ENCODE peak calls at places on chromosomes 16 and 17, in six cellular contexts. H is A549; U is mesendoderm; G is tibial nerve; F is CD8-positive, alpha-beta T cell; A is HCT116. V is an unnamed sample.

GRCh38 chr17:2624292-2624731 is 30.9 kb downstream of the PAFAH1B1 start:
- DNase-seq in A (no peak), F (no peak), H (no peak), U (peak), G (no peak), V (no peak)

GRCh38 chr17:67165201-67165600 is 79.8 kb downstream of the HELZ start:
- DNase-seq in F (no peak), H (no peak), A (no peak), G (peak), U (no peak), V (no peak)

GRCh38 chr16:4494746-4495490 is 18.7 kb downstream of the HMOX2 start:
- DNase-seq in F (no peak), U (peak), A (peak), G (no peak), H (no peak), V (no peak)

GRCh38 chr16:29983420-29984136 is 9.9 kb downstream of the TAOK2 start:
- DNase-seq in G (no peak), F (no peak), H (no peak), A (no peak), U (no peak), V (no peak)

GRCh38 chr17:5698959-5699358 is 114.7 kb upstream of the NLRP1 start:
- DNase-seq in U (no peak), H (no peak), G (no peak), F (no peak), A (no peak), V (no peak)

GRCh38 chr16:77711775-77712174 is 10.5 kb upstream of the NUDT7 start:
- DNase-seq in A (no peak), U (no peak), F (no peak), G (no peak), H (no peak), V (no peak)

GRCh38 chr16:89599451-89599858 is 14.0 kb upstream of the DPEP1 start:
- DNase-seq in U (peak), F (no peak), H (peak), A (peak), G (no peak), V (no peak)

GRCh38 chr16:4677390-4677789 is 16.0 kb upstream of the NUDT16L1 start:
- DNase-seq in G (no peak), F (no peak), H (no peak), U (no peak), A (no peak), V (no peak)

GRCh38 chr17:5817475-5818395 is 233.4 kb upstream of the NLRP1 start:
- DNase-seq in H (no peak), U (no peak), F (no peak), G (no peak), A (no peak), V (no peak)

GRCh38 chr17:78875738-78876597 is 27.0 kb downstream of the CEP295NL start:
- DNase-seq in G (no peak), F (no peak), U (no peak), H (no peak), A (no peak), V (no peak)

GRCh38 chr16:67874147-67874771 is 1.4 kb downstream of the EDC4 start:
- DNase-seq in H (no peak), F (no peak), A (no peak), U (no peak), G (no peak), V (no peak)

GRCh38 chr17:77778636-77779524 is 179.6 kb upstream of the TNRC6C start:
- DNase-seq in U (no peak), A (no peak), G (peak), F (no peak), H (no peak), V (peak)

GRCh38 chr17:18186271-18186982 is 2.8 kb downstream of the ALKBH5 start:
- DNase-seq in A (no peak), H (no peak), G (no peak), F (no peak), U (no peak), V (no peak)

GRCh38 chr17:49063652-49064051 is 66.5 kb downstream of the IGF2BP1 start:
- DNase-seq in F (no peak), H (no peak), G (no peak), A (no peak), U (no peak), V (no peak)

DNA sequence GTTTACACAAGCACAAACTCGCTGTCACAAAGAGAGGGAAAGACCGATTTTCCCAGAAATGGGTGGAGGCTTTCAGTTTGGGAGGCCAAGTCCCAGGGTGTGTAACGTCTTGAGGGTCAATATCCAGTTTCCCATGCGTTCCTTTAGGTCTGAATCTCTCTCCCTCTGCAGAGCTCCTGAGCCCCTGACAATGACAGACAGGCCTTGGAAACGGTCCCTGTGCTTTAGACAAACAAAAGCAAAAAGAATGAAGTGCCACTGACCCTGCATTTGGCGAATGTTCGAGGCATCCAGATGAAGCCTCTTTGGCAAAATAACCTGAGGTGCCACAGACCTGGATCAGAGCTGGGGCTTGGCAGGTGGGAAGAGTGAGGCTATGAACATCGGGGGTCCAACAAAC is 213.4 kb downstream of the C16orf78 start:
- DNase-seq in H (no peak), U (no peak), G (peak), A (no peak), F (no peak), V (no peak)
- H3K27ac ChIP-seq in H (no peak), U (no peak), G (no peak), A (no peak), F (no peak), V (no peak)

GRCh38 chr17:42886283-42887176 is 14.1 kb upstream of the G6PC1 start:
- DNase-seq in H (no peak), A (no peak), F (no peak), G (no peak), U (no peak), V (no peak)
- H3K27ac ChIP-seq in H (no peak), A (no peak), F (no peak), G (no peak), U (no peak), V (no peak)

GRCh38 chr16:84844049-84844350 is 24.2 kb downstream of the CRISPLD2 start:
- DNase-seq in H (no peak), A (no peak), U (no peak), G (no peak), F (no peak), V (no peak)
- H3K27ac ChIP-seq in H (peak), A (no peak), U (no peak), G (peak), F (no peak), V (no peak)

DNA sequence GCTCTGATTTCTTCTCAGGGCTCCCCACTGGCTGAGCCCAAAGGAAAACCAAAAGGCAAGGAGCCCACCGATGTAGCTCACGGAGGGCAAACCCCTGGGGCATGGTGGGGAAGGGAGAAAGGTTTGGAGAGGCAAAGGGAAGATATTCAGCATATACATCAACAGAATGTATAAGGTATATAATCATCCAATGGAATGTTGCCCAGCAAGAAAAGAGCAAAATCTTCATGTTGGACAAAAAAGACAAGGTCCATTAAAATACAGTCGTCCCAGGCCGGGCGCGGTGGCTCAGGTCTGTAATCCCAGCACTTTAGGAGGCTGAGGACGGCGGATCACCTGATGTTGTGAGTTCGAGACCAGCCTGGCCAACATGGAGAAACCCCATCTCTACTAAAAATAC is 1.6 kb downstream of the CPPED1 start:
- DNase-seq in U (no peak), F (no peak), G (no peak), H (no peak), A (no peak), V (no peak)
- H3K27ac ChIP-seq in U (no peak), F (no peak), G (peak), H (peak), A (no peak), V (no peak)

GRCh38 chr17:29495011-29495410 is 71.8 kb downstream of the ABHD15 start:
- DNase-seq in H (no peak), F (no peak), U (no peak), A (no peak), G (no peak), V (no peak)
- H3K27ac ChIP-seq in H (no peak), F (no peak), U (no peak), A (no peak), G (no peak), V (no peak)

V was measured in caudate nucleus.